ENCODE peak calls at places on chromosomes 16 and 17, in eight cellular contexts. One of them, this sample, is unnamed.

GRCh38 chr16:21163576-21163975 is 5.1 kb downstream of the LDAF1 start:
- DNase-seq in HCT116: no peak
- DNase-seq in psoas muscle: no peak
- DNase-seq in IMR-90: no peak
- DNase-seq in thoracic aorta: no peak
- DNase-seq in AG04450: no peak
- DNase-seq in fibroblast of lung: no peak
- DNase-seq in colonic mucosa: no peak
- DNase-seq in this sample: no peak

GRCh38 chr17:27332485-27333409 is 38.8 kb downstream of the WSB1 start:
- DNase-seq in IMR-90: peak; percentile 94
- DNase-seq in colonic mucosa: peak; percentile 99
- DNase-seq in AG04450: peak; percentile 89
- DNase-seq in HCT116: peak; percentile 97
- DNase-seq in psoas muscle: peak; percentile 99
- DNase-seq in fibroblast of lung: peak; percentile 96
- DNase-seq in thoracic aorta: peak; percentile 96
- DNase-seq in this sample: peak; percentile 89

GRCh38 chr16:1941162-1941923 is 1.7 kb downstream of the MSRB1 start:
- DNase-seq in HCT116: no peak
- DNase-seq in AG04450: no peak
- DNase-seq in psoas muscle: peak; percentile 87
- DNase-seq in fibroblast of lung: peak; percentile 96
- DNase-seq in colonic mucosa: peak; percentile 46
- DNase-seq in thoracic aorta: no peak
- DNase-seq in IMR-90: no peak
- DNase-seq in this sample: no peak

GRCh38 chr17:80113033-80113484 is 11.7 kb downstream of the GAA start:
- DNase-seq in fibroblast of lung: no peak
- DNase-seq in psoas muscle: peak; percentile 51
- DNase-seq in AG04450: no peak
- DNase-seq in colonic mucosa: no peak
- DNase-seq in HCT116: no peak
- DNase-seq in IMR-90: no peak
- DNase-seq in thoracic aorta: no peak
- DNase-seq in this sample: no peak

GRCh38 chr17:79840989-79841286 is 1.7 kb upstream of the CBX4 start:
- DNase-seq in HCT116: no peak
- DNase-seq in colonic mucosa: no peak
- DNase-seq in fibroblast of lung: no peak
- DNase-seq in psoas muscle: no peak
- DNase-seq in IMR-90: no peak
- DNase-seq in AG04450: no peak
- DNase-seq in thoracic aorta: no peak
- DNase-seq in this sample: no peak

GRCh38 chr16:84175351-84176081 is 11.3 kb downstream of the TAF1C start:
- DNase-seq in thoracic aorta: no peak
- DNase-seq in IMR-90: peak; percentile 53
- DNase-seq in psoas muscle: no peak
- DNase-seq in fibroblast of lung: peak; percentile 43
- DNase-seq in colonic mucosa: peak; percentile 74
- DNase-seq in AG04450: peak; percentile 21
- DNase-seq in HCT116: no peak
- DNase-seq in this sample: peak; percentile 40

GRCh38 chr17:63819131-63819530 is 8.1 kb upstream of the PSMC5 start:
- DNase-seq in colonic mucosa: no peak
- DNase-seq in fibroblast of lung: no peak
- DNase-seq in HCT116: no peak
- DNase-seq in IMR-90: no peak
- DNase-seq in psoas muscle: no peak
- DNase-seq in AG04450: no peak
- DNase-seq in thoracic aorta: no peak
- DNase-seq in this sample: no peak

GRCh38 chr17:4858068-4858879 is 25.1 kb downstream of the MINK1 start:
- DNase-seq in HCT116: no peak
- DNase-seq in psoas muscle: no peak
- DNase-seq in AG04450: no peak
- DNase-seq in colonic mucosa: no peak
- DNase-seq in fibroblast of lung: no peak
- DNase-seq in thoracic aorta: no peak
- DNase-seq in IMR-90: no peak
- DNase-seq in this sample: peak; percentile 40

GRCh38 chr17:67582632-67583230 is 135.0 kb upstream of the NOL11 start:
- DNase-seq in AG04450: no peak
- DNase-seq in HCT116: no peak
- DNase-seq in psoas muscle: no peak
- DNase-seq in fibroblast of lung: peak; percentile 24
- DNase-seq in colonic mucosa: peak; percentile 43
- DNase-seq in IMR-90: peak; percentile 62
- DNase-seq in thoracic aorta: no peak
- DNase-seq in this sample: no peak

GRCh38 chr16:27698266-27698665 is 148.3 kb downstream of the KATNIP start:
- DNase-seq in AG04450: no peak
- DNase-seq in psoas muscle: no peak
- DNase-seq in IMR-90: no peak
- DNase-seq in thoracic aorta: no peak
- DNase-seq in fibroblast of lung: no peak
- DNase-seq in HCT116: no peak
- DNase-seq in colonic mucosa: no peak
- DNase-seq in this sample: no peak

GRCh38 chr16:35686595-35686994 is 2227.2 kb downstream of the TP53TG3F start:
- DNase-seq in colonic mucosa: no peak
- DNase-seq in AG04450: no peak
- DNase-seq in IMR-90: no peak
- DNase-seq in HCT116: no peak
- DNase-seq in psoas muscle: no peak
- DNase-seq in thoracic aorta: no peak
- DNase-seq in fibroblast of lung: no peak
- DNase-seq in this sample: no peak

GRCh38 chr17:63476494-63476856 is 386 bp upstream of the ACE start:
- DNase-seq in AG04450: no peak
- DNase-seq in thoracic aorta: no peak
- DNase-seq in colonic mucosa: peak; percentile 38
- DNase-seq in HCT116: no peak
- DNase-seq in IMR-90: no peak
- DNase-seq in psoas muscle: no peak
- DNase-seq in fibroblast of lung: peak; percentile 22
- DNase-seq in this sample: no peak

GRCh38 chr17:74305865-74306654 is 20.0 kb upstream of the KIF19 start:
- DNase-seq in thoracic aorta: no peak
- DNase-seq in IMR-90: no peak
- DNase-seq in HCT116: no peak
- DNase-seq in fibroblast of lung: peak; percentile 45
- DNase-seq in psoas muscle: no peak
- DNase-seq in AG04450: no peak
- DNase-seq in colonic mucosa: no peak
- DNase-seq in this sample: peak; percentile 29

GRCh38 chr17:74757931-74758845 is 9.8 kb downstream of the NHERF1 start:
- DNase-seq in AG04450: no peak
- DNase-seq in HCT116: no peak
- DNase-seq in thoracic aorta: no peak
- DNase-seq in IMR-90: no peak
- DNase-seq in psoas muscle: no peak
- DNase-seq in colonic mucosa: no peak
- DNase-seq in fibroblast of lung: no peak
- DNase-seq in this sample: peak; percentile 35

GRCh38 chr16:88804552-88805339 is 1.2 kb downstream of the CDT1 start:
- DNase-seq in fibroblast of lung: no peak
- DNase-seq in psoas muscle: peak; percentile 54
- DNase-seq in IMR-90: no peak
- DNase-seq in colonic mucosa: peak; percentile 69
- DNase-seq in HCT116: no peak
- DNase-seq in AG04450: no peak
- DNase-seq in thoracic aorta: no peak
- DNase-seq in this sample: no peak

GRCh38 chr16:68884867-68885266 is 41.5 kb downstream of the TANGO6 start:
- DNase-seq in HCT116: no peak
- DNase-seq in thoracic aorta: no peak
- DNase-seq in IMR-90: no peak
- DNase-seq in AG04450: no peak
- DNase-seq in colonic mucosa: no peak
- DNase-seq in psoas muscle: no peak
- DNase-seq in fibroblast of lung: no peak
- DNase-seq in this sample: no peak

GRCh38 chr16:23207485-23207884 is 24.9 kb downstream of the SCNN1G start:
- DNase-seq in HCT116: no peak
- DNase-seq in thoracic aorta: no peak
- DNase-seq in fibroblast of lung: no peak
- DNase-seq in colonic mucosa: no peak
- DNase-seq in psoas muscle: no peak
- DNase-seq in AG04450: no peak
- DNase-seq in IMR-90: no peak
- DNase-seq in this sample: no peak

GRCh38 chr16:3187798-3188674 is at the start of gene OR1F1:
- DNase-seq in HCT116: peak; percentile 81
- DNase-seq in fibroblast of lung: peak; percentile 77
- DNase-seq in psoas muscle: no peak
- DNase-seq in AG04450: no peak
- DNase-seq in IMR-90: peak; percentile 80
- DNase-seq in colonic mucosa: no peak
- DNase-seq in thoracic aorta: no peak
- DNase-seq in this sample: peak; percentile 58

GRCh38 chr16:25063865-25064264 is 47.7 kb upstream of the LCMT1 start:
- DNase-seq in thoracic aorta: no peak
- DNase-seq in AG04450: no peak
- DNase-seq in HCT116: no peak
- DNase-seq in colonic mucosa: no peak
- DNase-seq in fibroblast of lung: peak; percentile 81
- DNase-seq in psoas muscle: no peak
- DNase-seq in IMR-90: peak; percentile 74
- DNase-seq in this sample: no peak

GRCh38 chr16:55499951-55500350 is 8.9 kb upstream of the LPCAT2 start:
- DNase-seq in AG04450: peak; percentile 98
- DNase-seq in IMR-90: peak; percentile 99
- DNase-seq in colonic mucosa: peak; percentile 23
- DNase-seq in thoracic aorta: no peak
- DNase-seq in HCT116: peak; percentile 41
- DNase-seq in fibroblast of lung: peak; percentile 100
- DNase-seq in psoas muscle: no peak
- DNase-seq in this sample: peak; percentile 96

GRCh38 chr16:59385953-59386352 is 651.8 kb upstream of the GOT2 start:
- DNase-seq in AG04450: no peak
- DNase-seq in fibroblast of lung: peak; percentile 98
- DNase-seq in colonic mucosa: no peak
- DNase-seq in psoas muscle: peak; percentile 49
- DNase-seq in thoracic aorta: no peak
- DNase-seq in HCT116: no peak
- DNase-seq in IMR-90: peak; percentile 62
- DNase-seq in this sample: no peak

GRCh38 chr16:53207810-53208752 is 153.3 kb downstream of the CHD9 start:
- DNase-seq in fibroblast of lung: peak; percentile 87
- DNase-seq in HCT116: peak; percentile 19
- DNase-seq in IMR-90: peak; percentile 83
- DNase-seq in psoas muscle: no peak
- DNase-seq in AG04450: peak; percentile 46
- DNase-seq in thoracic aorta: no peak
- DNase-seq in colonic mucosa: peak; percentile 67
- DNase-seq in this sample: peak; percentile 77

GRCh38 chr17:8803531-8804416 is 4.6 kb upstream of the MFSD6L start:
- DNase-seq in IMR-90: no peak
- DNase-seq in HCT116: no peak
- DNase-seq in thoracic aorta: no peak
- DNase-seq in fibroblast of lung: no peak
- DNase-seq in colonic mucosa: peak; percentile 14
- DNase-seq in psoas muscle: no peak
- DNase-seq in AG04450: no peak
- DNase-seq in this sample: no peak
- TF ChIP-seq CTCF in IMR-90: no peak
- TF ChIP-seq CTCF in HCT116: no peak
- TF ChIP-seq CTCF in thoracic aorta: no peak
- TF ChIP-seq CTCF in fibroblast of lung: no peak
- TF ChIP-seq CTCF in colonic mucosa: no peak
- TF ChIP-seq CTCF in psoas muscle: no peak
- TF ChIP-seq CTCF in AG04450: no peak
- TF ChIP-seq CTCF in this sample: no peak

GRCh38 chr17:51076821-51077220 is 43.8 kb downstream of the SPAG9 start:
- DNase-seq in IMR-90: no peak
- DNase-seq in thoracic aorta: no peak
- DNase-seq in psoas muscle: no peak
- DNase-seq in HCT116: no peak
- DNase-seq in AG04450: no peak
- DNase-seq in fibroblast of lung: no peak
- DNase-seq in colonic mucosa: no peak
- DNase-seq in this sample: no peak
- H3K4me3 ChIP-seq in IMR-90: no peak overlapping the region
- H3K4me3 ChIP-seq in thoracic aorta: no peak overlapping the region
- H3K4me3 ChIP-seq in psoas muscle: no peak overlapping the region
- H3K4me3 ChIP-seq in HCT116: no peak overlapping the region
- H3K4me3 ChIP-seq in AG04450: no peak overlapping the region
- H3K4me3 ChIP-seq in fibroblast of lung: no peak overlapping the region
- H3K4me3 ChIP-seq in colonic mucosa: no peak overlapping the region
- H3K4me3 ChIP-seq in this sample: no peak overlapping the region

DNA sequence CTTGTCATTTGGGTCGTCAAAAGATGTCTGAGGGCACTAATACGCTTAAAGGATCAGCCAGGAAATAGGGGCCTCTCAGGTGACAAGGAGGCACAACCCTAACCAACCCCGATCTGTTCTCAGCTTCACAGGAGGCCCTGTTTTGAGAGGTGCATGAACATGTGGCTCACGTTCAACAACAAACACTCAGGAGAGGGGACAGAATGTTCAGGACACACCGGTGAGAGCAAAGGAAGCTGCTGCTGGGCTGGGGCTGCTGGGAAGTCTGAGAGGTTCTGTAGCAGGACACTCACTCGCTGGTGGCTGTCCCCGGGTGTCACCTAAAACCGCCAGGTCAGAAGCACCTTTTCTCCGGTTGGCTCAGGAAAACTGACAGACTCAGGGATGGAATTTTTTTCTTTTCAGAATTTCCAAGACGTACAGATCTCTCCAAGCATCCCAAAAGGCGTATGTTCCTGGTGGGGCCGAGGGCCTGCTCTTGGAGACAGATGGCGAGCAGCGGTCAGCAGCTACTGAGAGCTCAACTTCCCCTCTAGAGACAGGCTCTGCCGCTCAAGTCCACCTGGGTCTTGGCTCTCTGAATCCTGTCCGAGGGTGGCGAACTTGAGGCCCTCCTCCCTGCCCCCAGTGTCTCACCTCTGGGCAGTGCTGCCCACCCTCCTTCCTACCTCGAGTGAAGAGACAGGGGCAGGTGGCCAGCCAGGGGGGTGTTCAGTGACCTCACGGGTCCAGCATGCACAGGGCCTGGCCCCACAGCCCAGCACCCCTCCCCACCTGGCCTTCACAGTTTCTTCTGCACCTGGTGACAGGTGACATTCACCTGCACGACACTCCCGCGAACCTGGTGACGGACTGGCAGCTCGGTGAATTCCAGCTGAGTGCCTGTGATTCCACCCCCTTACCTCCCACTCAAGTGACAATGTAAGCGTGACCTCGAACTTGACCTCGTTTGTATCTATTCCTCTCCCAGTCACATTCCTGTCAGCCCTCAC is 22.9 kb downstream of the CLUH start:
- DNase-seq in thoracic aorta: no peak
- DNase-seq in fibroblast of lung: no peak
- DNase-seq in IMR-90: no peak
- DNase-seq in colonic mucosa: peak; percentile 21
- DNase-seq in HCT116: no peak
- DNase-seq in AG04450: no peak
- DNase-seq in psoas muscle: peak; percentile 74
- DNase-seq in this sample: no peak
- H3K27me3 ChIP-seq in thoracic aorta: no peaks in the 10 kb centered on the region
- H3K27me3 ChIP-seq in fibroblast of lung: no peaks in the 10 kb centered on the region
- H3K27me3 ChIP-seq in IMR-90: no peaks in the 10 kb centered on the region
- H3K27me3 ChIP-seq in colonic mucosa: no peaks in the 10 kb centered on the region
- H3K27me3 ChIP-seq in HCT116: no peaks in the 10 kb centered on the region
- H3K27me3 ChIP-seq in AG04450: no peaks in the 10 kb centered on the region
- H3K27me3 ChIP-seq in psoas muscle: no peaks in the 10 kb centered on the region
- H3K27me3 ChIP-seq in this sample: no peaks in the 10 kb centered on the region

GRCh38 chr17:48180842-48181241 is 73.3 kb downstream of the SNX11 start:
- DNase-seq in IMR-90: no peak
- DNase-seq in psoas muscle: no peak
- DNase-seq in colonic mucosa: no peak
- DNase-seq in fibroblast of lung: no peak
- DNase-seq in AG04450: no peak
- DNase-seq in thoracic aorta: no peak
- DNase-seq in HCT116: no peak
- DNase-seq in this sample: no peak
- TF ChIP-seq CTCF in IMR-90: no peak
- TF ChIP-seq CTCF in psoas muscle: no peak
- TF ChIP-seq CTCF in colonic mucosa: no peak
- TF ChIP-seq CTCF in fibroblast of lung: no peak
- TF ChIP-seq CTCF in AG04450: no peak
- TF ChIP-seq CTCF in thoracic aorta: no peak
- TF ChIP-seq CTCF in HCT116: no peak
- TF ChIP-seq CTCF in this sample: no peak

This sample was measured in bronchial epithelial cell.